ENCODE peak calls at places on chromosomes 2 and 18, in four cellular contexts. Z is naive thymus-derived CD8-positive, alpha-beta T cell; E is brain pericyte; U is stimulated activated CD4-positive, alpha-beta T cell treated with anti-CD3 and anti-CD28 coated beads, TNF-alpha, amount 100 ng/mL, for 4 hours. B is an unnamed sample.

GRCh38 chr2:54558976-54559410 is 102.9 kb downstream of the SPTBN1 start:
- DNase-seq in Z (no peak), E (no peak), U (no peak), B (no peak)

GRCh38 chr2:94873362-94874276 is 2.4 kb downstream of the TEKT4 start:
- DNase-seq in Z (no peak), E (no peak), U (no peak), B (no peak)

GRCh38 chr2:69733338-69734039 is 8.4 kb upstream of the ANXA4 start:
- DNase-seq in Z (no peak), E (no peak), U (no peak), B (no peak)

GRCh38 chr2:138964413-138964812 is 184.2 kb upstream of the NXPH2 start:
- DNase-seq in Z (no peak), E (no peak), U (no peak), B (no peak)

GRCh38 chr2:71000780-71001591 is 6.3 kb upstream of the TEX261 start:
- DNase-seq in Z (peak), E (no peak), U (peak), B (peak)

GRCh38 chr2:138723588-138723987 is 56.6 kb downstream of the NXPH2 start:
- DNase-seq in Z (no peak), E (no peak), U (no peak), B (no peak)

GRCh38 chr2:109345091-109345490 is 216.1 kb downstream of the SH3RF3 start:
- DNase-seq in Z (no peak), E (no peak), U (no peak), B (no peak)

GRCh38 chr18:47730795-47731194 is 199.7 kb downstream of the SMAD2 start:
- DNase-seq in Z (no peak), E (no peak), U (no peak), B (no peak)

GRCh38 chr2:175400975-175401374 is 219.5 kb upstream of the ATP5MC3 start:
- DNase-seq in Z (no peak), E (no peak), U (no peak), B (no peak)

GRCh38 chr2:47193607-47194006 is 38.5 kb upstream of the STPG4 start:
- DNase-seq in Z (no peak), E (no peak), U (no peak), B (no peak)

GRCh38 chr18:35267161-35267651 is 22.8 kb downstream of the ZSCAN30 start:
- DNase-seq in Z (peak), E (peak), U (peak), B (peak)

GRCh38 chr2:236166157-236166780 is 1.9 kb downstream of the GBX2 start:
- DNase-seq in Z (no peak), E (no peak), U (no peak), B (no peak)

B was measured in effector memory CD8-positive, alpha-beta T cell.